ENCODE peak calls at places on chromosomes 2 and 18, in four cellular contexts. M is HepG2, I is GM12878, P is H1. E is an unnamed sample.

GRCh38 chr2:134718956-134719814 is at the start of gene TMEM163:
- DNase-seq in P (no peak), M (no peak), I (no peak), E (no peak)

GRCh38 chr2:104140361-104140760 is 713.6 kb upstream of the POU3F3 start:
- DNase-seq in I (no peak), M (no peak), P (no peak), E (no peak)

GRCh38 chr18:63819780-63820179 is 44.6 kb downstream of the SERPINB7 start:
- DNase-seq in P (no peak), M (no peak), I (no peak), E (no peak)

GRCh38 chr2:95345066-95345414 is 47.9 kb downstream of the KCNIP3 start:
- DNase-seq in P (no peak), I (no peak), M (no peak), E (no peak)

GRCh38 chr2:218981390-218982311 is 3.3 kb downstream of the FEV start:
- DNase-seq in I (no peak), M (no peak), P (no peak), E (peak)

GRCh38 chr2:74759991-74760390 is 73.9 kb upstream of the HK2 start:
- DNase-seq in P (no peak), M (no peak), I (no peak), E (no peak)

GRCh38 chr18:49743296-49743567 is 70.1 kb downstream of the ACAA2 start:
- DNase-seq in P (no peak), I (no peak), M (no peak), E (no peak)

GRCh38 chr2:55430536-55430935 is 10.9 kb upstream of the CCDC88A start:
- DNase-seq in M (no peak), P (no peak), I (no peak), E (no peak)

GRCh38 chr2:149422337-149422990 is 92.1 kb downstream of the LYPD6 start:
- DNase-seq in P (no peak), I (no peak), M (no peak), E (no peak)

GRCh38 chr2:29841386-29842004 is 79.9 kb downstream of the ALK start:
- DNase-seq in P (peak), I (peak), M (peak), E (peak)

GRCh38 chr2:5538717-5539116 is 153.5 kb upstream of the SOX11 start:
- DNase-seq in I (no peak), P (no peak), M (no peak), E (peak)

GRCh38 chr18:48208432-48208948 is 200.7 kb downstream of the ZBTB7C start:
- DNase-seq in P (no peak), M (no peak), I (no peak), E (no peak)

GRCh38 chr2:42840760-42841159 is 48.4 kb upstream of the HAAO start:
- DNase-seq in P (no peak), I (no peak), M (no peak), E (no peak)

GRCh38 chr2:181371195-181371594 is 86.0 kb upstream of the ITGA4 start:
- DNase-seq in P (no peak), I (no peak), M (no peak), E (no peak)

GRCh38 chr2:161676902-161677496 is 52.8 kb downstream of the SLC4A10 start:
- DNase-seq in I (no peak), P (no peak), M (no peak), E (no peak)

GRCh38 chr2:15177103-15177502 is 384.0 kb downstream of the NBAS start:
- DNase-seq in M (no peak), I (peak), P (no peak), E (no peak)

GRCh38 chr2:42124051-42124813 is 44.9 kb upstream of the EML4 start:
- DNase-seq in M (no peak), P (no peak), I (peak), E (no peak)

GRCh38 chr2:66699481-66700180 is 264.7 kb downstream of the MEIS1 start:
- DNase-seq in I (no peak), P (no peak), M (no peak), E (no peak)

GRCh38 chr2:136117909-136118818 is at the start of gene CXCR4:
- DNase-seq in M (no peak), I (no peak), P (peak), E (peak)

GRCh38 chr2:12486205-12487118 is 230.3 kb upstream of the TRIB2 start:
- DNase-seq in I (no peak), M (peak), P (no peak), E (no peak)

GRCh38 chr2:103132536-103133217 is 370.8 kb downstream of the TMEM182 start:
- DNase-seq in M (no peak), I (no peak), P (no peak), E (no peak)

GRCh38 chr18:42752921-42753320 is 362.6 kb downstream of the RIT2 start:
- DNase-seq in I (no peak), P (no peak), M (no peak), E (no peak)

GRCh38 chr2:222088561-222088960 is 210.2 kb downstream of the PAX3 start:
- DNase-seq in I (no peak), P (no peak), M (no peak), E (no peak)

GRCh38 chr2:99066602-99067001 is 74.9 kb upstream of the C2orf15 start:
- DNase-seq in I (peak), M (peak), P (no peak), E (peak)

GRCh38 chr2:151437630-151438029 is 27.9 kb downstream of the RIF1 start:
- DNase-seq in P (no peak), I (no peak), M (no peak), E (peak)

GRCh38 chr2:149076863-149077412 is 38.4 kb downstream of the LYPD6B start:
- DNase-seq in I (no peak), M (no peak), P (peak), E (peak)

GRCh38 chr18:42559292-42559691 is 556.2 kb downstream of the RIT2 start:
- DNase-seq in M (no peak), I (no peak), P (no peak), E (no peak)

GRCh38 chr18:3162181-3162580 is 57.6 kb downstream of the MYOM1 start:
- DNase-seq in M (no peak), P (no peak), I (no peak), E (no peak)

GRCh38 chr2:195486987-195487644 is 169.9 kb upstream of the SLC39A10 start:
- DNase-seq in I (no peak), M (no peak), P (no peak), E (no peak)

GRCh38 chr2:55805662-55806061 is 112.0 kb upstream of the PNPT1 start:
- DNase-seq in P (no peak), I (no peak), M (no peak), E (no peak)

GRCh38 chr18:69402219-69402989 is 1.7 kb downstream of the DOK6 start:
- DNase-seq in I (no peak), M (peak), P (no peak), E (no peak)

GRCh38 chr2:31414601-31415241 is at the start of gene XDH:
- DNase-seq in P (no peak), I (no peak), M (no peak), E (no peak)

GRCh38 chr18:74944676-74945075 is 264.3 kb downstream of the PTGR3 start:
- DNase-seq in I (no peak), P (no peak), M (no peak), E (no peak)

GRCh38 chr2:30230855-30231725 is at the start of gene LBH:
- DNase-seq in I (peak), P (peak), M (no peak), E (peak)

GRCh38 chr2:30482025-30482424 is 35.0 kb downstream of the LCLAT1 start:
- DNase-seq in M (no peak), P (no peak), I (no peak), E (no peak)

GRCh38 chr2:25063876-25064660 is 22.2 kb downstream of the EFR3B start:
- DNase-seq in I (peak), P (no peak), M (no peak), E (no peak)

GRCh38 chr2:46175409-46175808 is 121.8 kb upstream of the EPAS1 start:
- DNase-seq in M (no peak), P (no peak), I (no peak), E (no peak)

GRCh38 chr18:70025580-70025979 is 77.9 kb upstream of the CD226 start:
- DNase-seq in I (no peak), M (no peak), P (no peak), E (no peak)

GRCh38 chr18:62637807-62638687 is 77.3 kb upstream of the PHLPP1 start:
- DNase-seq in I (no peak), P (peak), M (peak), E (peak)

DNA sequence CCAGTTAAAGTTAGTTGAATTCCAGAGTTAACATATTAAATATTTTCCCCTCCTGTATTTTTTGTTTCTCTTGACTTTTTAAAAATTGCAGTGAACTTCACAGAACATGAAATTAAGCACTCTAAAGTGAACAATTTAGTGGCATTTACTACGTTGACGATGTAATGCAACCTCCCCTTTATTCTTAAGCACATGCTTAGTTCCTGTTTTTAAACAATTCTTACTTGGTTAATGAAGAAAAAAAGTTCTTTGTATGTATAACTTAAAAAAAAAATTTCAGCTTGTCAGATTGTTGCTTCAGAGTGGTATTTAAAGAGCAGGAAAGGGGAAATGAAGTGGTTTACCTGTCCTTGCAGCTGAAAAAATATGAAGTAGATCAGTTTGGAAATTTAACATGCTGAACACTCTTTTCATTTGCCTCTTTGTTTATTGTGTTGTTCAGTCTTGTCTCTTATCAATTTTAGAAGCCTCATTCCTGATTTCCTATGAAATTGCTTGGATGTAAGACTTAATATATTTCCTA is 95.7 kb upstream of the RASGRP3 start:
- DNase-seq in I (no peak), M (no peak), P (no peak), E (no peak)
- TF ChIP-seq TCF12 in I (no peak), M (no peak), P (no peak), E (no peak)

DNA sequence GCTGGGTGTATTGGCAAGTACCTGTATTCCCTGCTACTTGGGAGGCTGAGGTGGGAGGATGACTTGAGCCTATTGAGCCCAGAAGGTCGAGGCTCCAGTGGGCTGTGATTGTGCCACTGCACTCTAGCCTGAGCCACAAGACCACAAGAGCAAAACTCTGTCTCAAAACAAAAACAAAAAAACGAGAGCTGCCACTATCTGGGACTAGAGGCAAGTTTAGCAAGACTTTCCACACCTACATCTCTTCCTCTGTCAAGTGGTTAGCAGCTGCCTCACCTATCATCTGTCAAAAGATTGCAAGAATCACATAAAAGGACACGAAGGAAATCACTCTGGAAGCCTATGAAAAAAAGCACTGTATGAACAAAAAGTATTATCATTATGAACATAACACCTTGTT is 55.2 kb upstream of the RIOK3 start:
- DNase-seq in I (no peak), P (no peak), M (no peak), E (no peak)
- TF ChIP-seq TCF12 in I (no peak), P (no peak), M (no peak), E (no peak)

GRCh38 chr2:167653131-167653530 is 594.3 kb downstream of the STK39 start:
- DNase-seq in M (no peak), P (no peak), I (no peak), E (no peak)

GRCh38 chr2:167652401-167652800 is 595.0 kb downstream of the STK39 start:
- DNase-seq in I (no peak), M (no peak), P (no peak), E (no peak)

GRCh38 chr2:167646557-167646956 is 600.8 kb downstream of the STK39 start:
- DNase-seq in I (no peak), M (no peak), P (no peak), E (no peak)

GRCh38 chr2:167651406-167652151 is 595.8 kb downstream of the STK39 start:
- DNase-seq in P (no peak), I (no peak), M (peak), E (no peak)
- TF ChIP-seq TCF12 in P (no peak), I (no peak), M (no peak), E (no peak)

GRCh38 chr2:240498958-240499260 is 58.9 kb downstream of the ANKMY1 start:
- DNase-seq in I (no peak), P (no peak), M (no peak), E (no peak)
- TF ChIP-seq TCF12 in I (no peak), P (no peak), M (no peak), E (no peak)

E was measured in SK-N-SH.